ENCODE peak calls at places on chromosomes 4 and X, in nine cellular contexts. A, Q, D, M, T, H, C, N and J are unnamed samples.

GRCh38 chrX:145910017-145910416 is 92.4 kb downstream of the SLITRK2 start:
- DNase-seq in A (no peak), Q (no peak), D (no peak), M (no peak), T (no peak), H (no peak), C (no peak), N (no peak), J (no peak)

GRCh38 chr4:140374130-140374477 is 658 bp downstream of the SCOC start:
- DNase-seq in A (no peak), Q (no peak), D (no peak), M (no peak), T (no peak), H (no peak), C (peak; percentile 32), N (no peak), J (no peak)

GRCh38 chr4:7979652-7979968 is 39.9 kb upstream of the AFAP1 start:
- DNase-seq in A (no peak), Q (no peak), D (no peak), M (no peak), T (no peak), H (no peak), C (no peak), N (no peak), J (no peak)

GRCh38 chr4:105194328-105195231 is 47.9 kb downstream of the TET2 start:
- DNase-seq in A (peak; percentile 63), Q (no peak), D (peak; percentile 79), M (peak; percentile 54), T (no peak), H (no peak), C (no peak), N (no peak), J (no peak)

GRCh38 chr4:99219072-99219471 is at the start of gene ADH6:
- DNase-seq in A (no peak), Q (no peak), D (no peak), M (no peak), T (no peak), H (no peak), C (peak; percentile 90), N (no peak), J (no peak)

GRCh38 chrX:47143894-47144625 is 442 bp downstream of the NDUFB11 start:
- DNase-seq in A (peak; percentile 8), Q (peak; percentile 42), D (peak; percentile 16), M (peak; percentile 60), T (no peak), H (no peak), C (no peak), N (no peak), J (no peak)

GRCh38 chr4:7524064-7524682 is 89.4 kb upstream of the PSAPL1 start:
- DNase-seq in A (no peak), Q (no peak), D (no peak), M (no peak), T (no peak), H (no peak), C (no peak), N (no peak), J (no peak)

GRCh38 chr4:52510939-52511583 is 148.0 kb downstream of the USP46 start:
- DNase-seq in A (no peak), Q (no peak), D (no peak), M (no peak), T (no peak), H (no peak), C (no peak), N (no peak), J (no peak)

GRCh38 chr4:180790471-180790870 is 1452.7 kb upstream of the TENM3 start:
- DNase-seq in A (no peak), Q (no peak), D (no peak), M (no peak), T (no peak), H (no peak), C (no peak), N (no peak), J (no peak)

GRCh38 chr4:4985036-4985435 is 34.2 kb downstream of the CYTL1 start:
- DNase-seq in A (no peak), Q (no peak), D (no peak), M (no peak), T (no peak), H (no peak), C (no peak), N (no peak), J (no peak)

GRCh38 chr4:10664408-10664807 is 20.2 kb downstream of the CLNK start:
- DNase-seq in A (peak; percentile 96), Q (peak; percentile 30), D (peak; percentile 87), M (peak; percentile 86), T (no peak), H (no peak), C (no peak), N (no peak), J (no peak)

GRCh38 chr4:89177807-89178206 is 66.5 kb downstream of the TIGD2 start:
- DNase-seq in A (no peak), Q (no peak), D (no peak), M (peak; percentile 15), T (no peak), H (no peak), C (no peak), N (no peak), J (no peak)

GRCh38 chrX:150160656-150161055 is 202.5 kb upstream of the MAMLD1 start:
- DNase-seq in A (no peak), Q (no peak), D (no peak), M (no peak), T (no peak), H (no peak), C (no peak), N (no peak), J (no peak)

GRCh38 chr4:168751263-168752225 is 254.7 kb downstream of the PALLD start:
- DNase-seq in A (peak; percentile 68), Q (no peak), D (peak; percentile 85), M (peak; percentile 80), T (no peak), H (no peak), C (no peak), N (no peak), J (no peak)

GRCh38 chr4:138576684-138577083 is 334.5 kb upstream of the SLC7A11 start:
- DNase-seq in A (peak; percentile 37), Q (no peak), D (peak; percentile 68), M (peak; percentile 55), T (no peak), H (no peak), C (peak; percentile 39), N (no peak), J (no peak)

GRCh38 chr4:52643846-52644245 is 15.3 kb downstream of the USP46 start:
- DNase-seq in A (peak; percentile 71), Q (peak; percentile 78), D (peak; percentile 78), M (peak; percentile 77), T (no peak), H (peak; percentile 26), C (peak; percentile 34), N (no peak), J (no peak)

DNA sequence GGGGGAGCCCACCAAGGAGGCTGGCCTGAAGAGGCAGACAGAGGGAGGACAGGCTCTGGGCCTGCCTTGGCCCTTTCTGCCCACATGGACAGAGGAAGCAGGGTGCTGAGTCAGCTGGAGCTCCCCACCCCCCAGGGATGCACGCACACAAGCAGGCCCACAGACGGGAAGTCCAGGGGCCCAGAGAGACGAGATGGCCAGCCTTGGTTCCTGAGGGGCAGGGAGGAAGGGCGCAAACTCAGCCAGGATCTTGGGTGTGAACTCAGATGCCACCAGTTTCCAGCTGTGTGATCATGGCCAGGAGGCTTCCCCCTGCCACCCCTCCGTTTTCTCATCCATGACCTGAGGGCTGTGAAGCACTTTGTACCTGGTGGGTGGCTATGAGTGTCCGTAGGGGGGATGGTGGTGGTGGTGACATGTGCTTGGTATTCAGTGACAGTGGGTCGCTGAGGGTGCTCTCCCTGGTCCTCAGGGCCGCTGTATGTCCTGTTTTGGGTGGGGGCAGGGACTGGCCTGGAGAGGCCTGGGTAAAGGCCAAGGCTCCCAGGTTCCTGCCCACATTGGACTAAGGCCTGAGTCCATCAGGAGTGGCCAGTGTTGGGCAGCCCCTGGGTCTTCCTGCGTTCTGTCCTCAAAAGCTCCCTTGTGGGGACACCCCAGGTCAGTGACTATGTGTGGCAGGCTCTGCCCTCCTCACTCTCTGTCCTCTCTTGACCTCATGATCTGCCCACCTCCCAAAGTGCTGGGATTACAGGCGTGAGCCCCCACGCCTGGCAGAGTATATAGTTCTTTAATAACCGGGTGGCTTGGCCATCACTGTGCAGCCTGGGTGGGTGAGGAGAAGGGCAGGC is 2.0 kb downstream of the SH3BP2 start:
- DNase-seq in A (peak; percentile 72), Q (peak; percentile 67), D (peak; percentile 79), M (peak; percentile 89), T (no peak), H (peak; percentile 30), C (no peak), N (no peak), J (no peak)
- H3K4me1 ChIP-seq in A (peaks cover 34% of the 10 kb centered on the region), Q (peaks cover 25% of the 10 kb centered on the region), D (peaks cover 41% of the 10 kb centered on the region), M (peaks cover 30% of the 10 kb centered on the region), T (peaks cover 55% of the 10 kb centered on the region), H (peaks cover 64% of the 10 kb centered on the region), C (peaks cover 93% of the 10 kb centered on the region), N (peaks cover 51% of the 10 kb centered on the region), J (peaks cover 46% of the 10 kb centered on the region)

GRCh38 chr4:84870398-84871163 is 95.9 kb downstream of the WDFY3 start:
- DNase-seq in A (peak; percentile 87), Q (no peak), D (peak; percentile 76), M (peak; percentile 51), T (no peak), H (no peak), C (peak; percentile 9), N (no peak), J (no peak)
- H3K27ac ChIP-seq in A (peak overlapping the region; percentile 70), Q (no peak overlapping the region), D (peak overlapping the region; percentile 78), M (no peak overlapping the region), T (no peak overlapping the region), H (no peak overlapping the region), C (no peak overlapping the region), N (no peak overlapping the region), J (no peak overlapping the region)

GRCh38 chr4:2832309-2832980 is 11.2 kb upstream of the ADD1 start:
- DNase-seq in A (no peak), Q (no peak), D (no peak), M (no peak), T (no peak), H (peak; percentile 10), C (no peak), N (no peak), J (no peak)

GRCh38 chr4:2834001-2834921 is 9.4 kb upstream of the ADD1 start:
- DNase-seq in A (no peak), Q (no peak), D (no peak), M (no peak), T (no peak), H (peak; percentile 8), C (no peak), N (no peak), J (peak; percentile 6)

GRCh38 chr4:2833671-2834000 is 10.0 kb upstream of the ADD1 start:
- DNase-seq in A (no peak), Q (no peak), D (no peak), M (no peak), T (no peak), H (peak; percentile 6), C (no peak), N (no peak), J (no peak)

GRCh38 chr4:2831611-2832308 is 11.9 kb upstream of the ADD1 start:
- DNase-seq in A (no peak), Q (no peak), D (no peak), M (no peak), T (no peak), H (peak; percentile 10), C (no peak), N (no peak), J (no peak)

GRCh38 chr4:2832981-2833670 is 10.5 kb upstream of the ADD1 start:
- DNase-seq in A (no peak), Q (no peak), D (no peak), M (no peak), T (no peak), H (peak; percentile 6), C (no peak), N (no peak), J (no peak)
- H3K36me3 ChIP-seq in A (peaks cover 6% of the 10 kb centered on the region), Q (no peaks in the 10 kb centered on the region), D (peaks cover 64% of the 10 kb centered on the region), M (no peaks in the 10 kb centered on the region), T (peaks cover 5% of the 10 kb centered on the region), H (no peaks in the 10 kb centered on the region), C (peaks cover 32% of the 10 kb centered on the region), N (peaks cover 20% of the 10 kb centered on the region), J (no peaks in the 10 kb centered on the region)

GRCh38 chr4:147786531-147786930 is 54.6 kb downstream of the ARHGAP10 start:
- DNase-seq in A (no peak), Q (no peak), D (no peak), M (no peak), T (no peak), H (no peak), C (no peak), N (no peak), J (no peak)
- H3K4me1 ChIP-seq in A (peaks cover 16% of the 10 kb centered on the region), Q (peaks cover 62% of the 10 kb centered on the region), D (peaks cover 17% of the 10 kb centered on the region), M (peaks cover 48% of the 10 kb centered on the region), T (no peaks in the 10 kb centered on the region), H (peaks cover 25% of the 10 kb centered on the region), C (no peaks in the 10 kb centered on the region), N (peaks cover 8% of the 10 kb centered on the region), J (no peaks in the 10 kb centered on the region)